ENCODE peak calls at places on chromosomes 5 and 9, in eight cellular contexts. One of them, this sample, is unnamed.

GRCh38 chr9:133340256-133340655 is 4.3 kb upstream of the SURF6 start:
- DNase-seq in PC-9: no peak
- DNase-seq in GM23248: no peak
- DNase-seq in PC-3: no peak
- DNase-seq in fibroblast of lung: no peak
- DNase-seq in neural progenitor cell: no peak
- DNase-seq in hepatocyte: no peak
- DNase-seq in H1: no peak
- DNase-seq in this sample: no peak

GRCh38 chr5:72325566-72326297 is 5.6 kb downstream of the PTCD2 start:
- DNase-seq in PC-9: no peak
- DNase-seq in GM23248: peak; percentile 84
- DNase-seq in PC-3: peak; percentile 51
- DNase-seq in fibroblast of lung: peak; percentile 91
- DNase-seq in neural progenitor cell: no peak
- DNase-seq in hepatocyte: no peak
- DNase-seq in H1: no peak
- DNase-seq in this sample: no peak

GRCh38 chr9:89374176-89374575 is 55.9 kb downstream of the SECISBP2 start:
- DNase-seq in PC-9: no peak
- DNase-seq in GM23248: no peak
- DNase-seq in PC-3: no peak
- DNase-seq in fibroblast of lung: peak; percentile 50
- DNase-seq in neural progenitor cell: no peak
- DNase-seq in hepatocyte: no peak
- DNase-seq in H1: no peak
- DNase-seq in this sample: no peak

GRCh38 chr9:128845186-128845931 is 15.8 kb upstream of the SPOUT1 start:
- DNase-seq in PC-9: no peak
- DNase-seq in GM23248: no peak
- DNase-seq in PC-3: no peak
- DNase-seq in fibroblast of lung: no peak
- DNase-seq in neural progenitor cell: peak; percentile 12
- DNase-seq in hepatocyte: peak; percentile 44
- DNase-seq in H1: no peak
- DNase-seq in this sample: no peak

GRCh38 chr5:170333161-170333909 is 35.8 kb upstream of the LCP2 start:
- DNase-seq in PC-9: no peak
- DNase-seq in GM23248: peak; percentile 35
- DNase-seq in PC-3: no peak
- DNase-seq in fibroblast of lung: no peak
- DNase-seq in neural progenitor cell: peak; percentile 68
- DNase-seq in hepatocyte: no peak
- DNase-seq in H1: no peak
- DNase-seq in this sample: no peak

GRCh38 chr5:92560698-92561361 is 1020.2 kb downstream of the NR2F1-AS1 start:
- DNase-seq in PC-9: no peak
- DNase-seq in GM23248: peak; percentile 82
- DNase-seq in PC-3: peak; percentile 4
- DNase-seq in fibroblast of lung: peak; percentile 93
- DNase-seq in neural progenitor cell: no peak
- DNase-seq in hepatocyte: peak; percentile 11
- DNase-seq in H1: peak; percentile 38
- DNase-seq in this sample: peak; percentile 77

GRCh38 chr9:14277202-14277601 is 36.7 kb downstream of the NFIB start:
- DNase-seq in PC-9: no peak
- DNase-seq in GM23248: peak; percentile 69
- DNase-seq in PC-3: no peak
- DNase-seq in fibroblast of lung: peak; percentile 92
- DNase-seq in neural progenitor cell: no peak
- DNase-seq in hepatocyte: no peak
- DNase-seq in H1: no peak
- DNase-seq in this sample: no peak

GRCh38 chr5:149833116-149833827 is 103.2 kb downstream of the PPARGC1B start:
- DNase-seq in PC-9: no peak
- DNase-seq in GM23248: no peak
- DNase-seq in PC-3: no peak
- DNase-seq in fibroblast of lung: no peak
- DNase-seq in neural progenitor cell: no peak
- DNase-seq in hepatocyte: no peak
- DNase-seq in H1: no peak
- DNase-seq in this sample: no peak

GRCh38 chr5:52943285-52943684 is 45.9 kb upstream of the ITGA2 start:
- DNase-seq in PC-9: no peak
- DNase-seq in GM23248: peak; percentile 36
- DNase-seq in PC-3: peak; percentile 36
- DNase-seq in fibroblast of lung: no peak
- DNase-seq in neural progenitor cell: no peak
- DNase-seq in hepatocyte: no peak
- DNase-seq in H1: no peak
- DNase-seq in this sample: no peak

GRCh38 chr9:37060821-37061220 is 26.8 kb upstream of the PAX5 start:
- DNase-seq in PC-9: no peak
- DNase-seq in GM23248: no peak
- DNase-seq in PC-3: no peak
- DNase-seq in fibroblast of lung: no peak
- DNase-seq in neural progenitor cell: no peak
- DNase-seq in hepatocyte: no peak
- DNase-seq in H1: no peak
- DNase-seq in this sample: no peak

GRCh38 chr5:136034976-136035375 is 6.2 kb downstream of the TGFBI start:
- DNase-seq in PC-9: no peak
- DNase-seq in GM23248: no peak
- DNase-seq in PC-3: no peak
- DNase-seq in fibroblast of lung: no peak
- DNase-seq in neural progenitor cell: no peak
- DNase-seq in hepatocyte: no peak
- DNase-seq in H1: no peak
- DNase-seq in this sample: no peak

GRCh38 chr9:128724744-128725211 is 851 bp upstream of the ZDHHC12 start:
- DNase-seq in PC-9: peak; percentile 78
- DNase-seq in GM23248: peak; percentile 64
- DNase-seq in PC-3: peak; percentile 72
- DNase-seq in fibroblast of lung: peak; percentile 78
- DNase-seq in neural progenitor cell: peak; percentile 90
- DNase-seq in hepatocyte: peak; percentile 71
- DNase-seq in H1: peak; percentile 73
- DNase-seq in this sample: no peak

GRCh38 chr5:159269723-159270122 is 6.6 kb downstream of the UBLCP1 start:
- DNase-seq in PC-9: no peak
- DNase-seq in GM23248: no peak
- DNase-seq in PC-3: no peak
- DNase-seq in fibroblast of lung: no peak
- DNase-seq in neural progenitor cell: no peak
- DNase-seq in hepatocyte: no peak
- DNase-seq in H1: no peak
- DNase-seq in this sample: no peak

GRCh38 chr9:80994892-80995291 is 694.5 kb downstream of the TLE1 start:
- DNase-seq in PC-9: no peak
- DNase-seq in GM23248: peak; percentile 7
- DNase-seq in PC-3: peak; percentile 52
- DNase-seq in fibroblast of lung: peak; percentile 58
- DNase-seq in neural progenitor cell: no peak
- DNase-seq in hepatocyte: no peak
- DNase-seq in H1: no peak
- DNase-seq in this sample: no peak

GRCh38 chr5:40689442-40689841 is 9.7 kb downstream of the PTGER4 start:
- DNase-seq in PC-9: peak; percentile 63
- DNase-seq in GM23248: peak; percentile 96
- DNase-seq in PC-3: peak; percentile 99
- DNase-seq in fibroblast of lung: peak; percentile 96
- DNase-seq in neural progenitor cell: no peak
- DNase-seq in hepatocyte: peak; percentile 68
- DNase-seq in H1: no peak
- DNase-seq in this sample: no peak

GRCh38 chr5:172185096-172185461 is 2.9 kb downstream of the STK10 start:
- DNase-seq in PC-9: no peak
- DNase-seq in GM23248: no peak
- DNase-seq in PC-3: no peak
- DNase-seq in fibroblast of lung: no peak
- DNase-seq in neural progenitor cell: no peak
- DNase-seq in hepatocyte: no peak
- DNase-seq in H1: no peak
- DNase-seq in this sample: no peak

GRCh38 chr5:109739741-109740140 is 50.0 kb downstream of the MAN2A1 start:
- DNase-seq in PC-9: peak; percentile 23
- DNase-seq in GM23248: peak; percentile 15
- DNase-seq in PC-3: peak; percentile 39
- DNase-seq in fibroblast of lung: peak; percentile 73
- DNase-seq in neural progenitor cell: peak; percentile 29
- DNase-seq in hepatocyte: no peak
- DNase-seq in H1: no peak
- DNase-seq in this sample: no peak

GRCh38 chr5:170861855-170862766 is at the start of gene RANBP17:
- DNase-seq in PC-9: peak; percentile 80
- DNase-seq in GM23248: peak; percentile 82
- DNase-seq in PC-3: peak; percentile 32
- DNase-seq in fibroblast of lung: peak; percentile 73
- DNase-seq in neural progenitor cell: peak; percentile 91
- DNase-seq in hepatocyte: peak; percentile 91
- DNase-seq in H1: peak; percentile 64
- DNase-seq in this sample: no peak

GRCh38 chr9:97475079-97475478 is 26.4 kb upstream of the TMOD1 start:
- DNase-seq in PC-9: no peak
- DNase-seq in GM23248: peak; percentile 59
- DNase-seq in PC-3: peak; percentile 39
- DNase-seq in fibroblast of lung: peak; percentile 6
- DNase-seq in neural progenitor cell: no peak
- DNase-seq in hepatocyte: peak; percentile 12
- DNase-seq in H1: no peak
- DNase-seq in this sample: no peak

GRCh38 chr9:68685770-68686169 is 19.3 kb upstream of the PIP5K1B start:
- DNase-seq in PC-9: no peak
- DNase-seq in GM23248: peak; percentile 10
- DNase-seq in PC-3: peak; percentile 51
- DNase-seq in fibroblast of lung: no peak
- DNase-seq in neural progenitor cell: peak; percentile 20
- DNase-seq in hepatocyte: no peak
- DNase-seq in H1: no peak
- DNase-seq in this sample: no peak

GRCh38 chr9:134316444-134317160 is 9.7 kb upstream of the RXRA start:
- DNase-seq in PC-9: no peak
- DNase-seq in GM23248: peak; percentile 67
- DNase-seq in PC-3: no peak
- DNase-seq in fibroblast of lung: peak; percentile 83
- DNase-seq in neural progenitor cell: no peak
- DNase-seq in hepatocyte: no peak
- DNase-seq in H1: no peak
- DNase-seq in this sample: no peak

GRCh38 chr9:96021616-96022444 is 146.3 kb downstream of the ERCC6L2 start:
- DNase-seq in PC-9: no peak
- DNase-seq in GM23248: no peak
- DNase-seq in PC-3: no peak
- DNase-seq in fibroblast of lung: no peak
- DNase-seq in neural progenitor cell: peak; percentile 52
- DNase-seq in hepatocyte: no peak
- DNase-seq in H1: no peak
- DNase-seq in this sample: no peak

GRCh38 chr9:96020300-96020821 is 144.9 kb downstream of the ERCC6L2 start:
- DNase-seq in PC-9: no peak
- DNase-seq in GM23248: no peak
- DNase-seq in PC-3: no peak
- DNase-seq in fibroblast of lung: no peak
- DNase-seq in neural progenitor cell: peak; percentile 44
- DNase-seq in hepatocyte: no peak
- DNase-seq in H1: no peak
- DNase-seq in this sample: no peak

GRCh38 chr9:96025995-96026572 is 150.6 kb downstream of the ERCC6L2 start:
- DNase-seq in PC-9: no peak
- DNase-seq in GM23248: no peak
- DNase-seq in PC-3: no peak
- DNase-seq in fibroblast of lung: no peak
- DNase-seq in neural progenitor cell: peak; percentile 79
- DNase-seq in hepatocyte: peak; percentile 29
- DNase-seq in H1: peak; percentile 66
- DNase-seq in this sample: no peak

GRCh38 chr9:96020822-96021615 is 145.5 kb downstream of the ERCC6L2 start:
- DNase-seq in PC-9: no peak
- DNase-seq in GM23248: peak; percentile 55
- DNase-seq in PC-3: no peak
- DNase-seq in fibroblast of lung: no peak
- DNase-seq in neural progenitor cell: peak; percentile 64
- DNase-seq in hepatocyte: peak; percentile 50
- DNase-seq in H1: no peak
- DNase-seq in this sample: no peak

GRCh38 chr9:96022445-96023031 is 147.0 kb downstream of the ERCC6L2 start:
- DNase-seq in PC-9: no peak
- DNase-seq in GM23248: no peak
- DNase-seq in PC-3: no peak
- DNase-seq in fibroblast of lung: no peak
- DNase-seq in neural progenitor cell: peak; percentile 71
- DNase-seq in hepatocyte: no peak
- DNase-seq in H1: peak; percentile 31
- DNase-seq in this sample: no peak
- TF ChIP-seq EZH2 in PC-9: no peak
- TF ChIP-seq EZH2 in GM23248: no peak
- TF ChIP-seq EZH2 in PC-3: no peak
- TF ChIP-seq EZH2 in fibroblast of lung: peak; percentile 76
- TF ChIP-seq EZH2 in neural progenitor cell: no peak
- TF ChIP-seq EZH2 in hepatocyte: peak; percentile 69
- TF ChIP-seq EZH2 in H1: peak; percentile 4
- TF ChIP-seq EZH2 in this sample: no peak

GRCh38 chr9:32978051-32978450 is 23.4 kb downstream of the APTX start:
- DNase-seq in PC-9: no peak
- DNase-seq in GM23248: no peak
- DNase-seq in PC-3: no peak
- DNase-seq in fibroblast of lung: no peak
- DNase-seq in neural progenitor cell: no peak
- DNase-seq in hepatocyte: no peak
- DNase-seq in H1: no peak
- DNase-seq in this sample: no peak
- H3K9me3 ChIP-seq in PC-9: no peaks in the 10 kb centered on the region
- H3K9me3 ChIP-seq in GM23248: no peaks in the 10 kb centered on the region
- H3K9me3 ChIP-seq in PC-3: no peaks in the 10 kb centered on the region
- H3K9me3 ChIP-seq in fibroblast of lung: no peaks in the 10 kb centered on the region
- H3K9me3 ChIP-seq in neural progenitor cell: no peaks in the 10 kb centered on the region
- H3K9me3 ChIP-seq in hepatocyte: no peaks in the 10 kb centered on the region
- H3K9me3 ChIP-seq in H1: no peaks in the 10 kb centered on the region
- H3K9me3 ChIP-seq in this sample: no peaks in the 10 kb centered on the region

GRCh38 chr5:174720612-174721521 is 3.5 kb upstream of the MSX2 start:
- DNase-seq in PC-9: no peak
- DNase-seq in GM23248: peak; percentile 25
- DNase-seq in PC-3: no peak
- DNase-seq in fibroblast of lung: peak; percentile 20
- DNase-seq in neural progenitor cell: peak; percentile 94
- DNase-seq in hepatocyte: peak; percentile 67
- DNase-seq in H1: no peak
- DNase-seq in this sample: no peak
- TF ChIP-seq EZH2 in PC-9: no peak
- TF ChIP-seq EZH2 in GM23248: peak; percentile 88
- TF ChIP-seq EZH2 in PC-3: no peak
- TF ChIP-seq EZH2 in fibroblast of lung: peak; percentile 73
- TF ChIP-seq EZH2 in neural progenitor cell: no peak
- TF ChIP-seq EZH2 in hepatocyte: peak; percentile 67
- TF ChIP-seq EZH2 in H1: peak; percentile 52
- TF ChIP-seq EZH2 in this sample: no peak

DNA sequence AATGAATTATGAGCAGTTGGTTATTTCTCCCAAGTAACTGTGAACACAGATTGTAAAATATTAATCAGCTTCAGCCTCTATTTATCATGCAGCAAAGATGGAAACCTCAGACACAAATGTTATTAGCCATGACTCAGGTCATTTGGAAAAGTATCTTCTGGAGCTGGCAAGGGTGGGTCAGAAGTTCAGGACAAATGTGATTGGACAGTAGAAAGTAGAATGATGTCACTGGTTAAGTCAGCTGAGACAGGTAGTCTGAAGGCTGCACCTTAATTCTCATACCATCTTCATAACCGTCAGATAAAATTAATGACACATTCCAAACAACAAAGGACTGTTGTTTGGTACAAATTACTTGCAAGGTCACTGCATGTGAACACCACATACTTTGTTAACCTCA is 140.2 kb downstream of the EMB start:
- DNase-seq in PC-9: no peak
- DNase-seq in GM23248: no peak
- DNase-seq in PC-3: peak; percentile 35
- DNase-seq in fibroblast of lung: no peak
- DNase-seq in neural progenitor cell: no peak
- DNase-seq in hepatocyte: no peak
- DNase-seq in H1: no peak
- DNase-seq in this sample: no peak
- H3K9me3 ChIP-seq in PC-9: peaks cover 4% of the 10 kb centered on the region
- H3K9me3 ChIP-seq in GM23248: no peaks in the 10 kb centered on the region
- H3K9me3 ChIP-seq in PC-3: no peaks in the 10 kb centered on the region
- H3K9me3 ChIP-seq in fibroblast of lung: no peaks in the 10 kb centered on the region
- H3K9me3 ChIP-seq in neural progenitor cell: peaks cover 36% of the 10 kb centered on the region
- H3K9me3 ChIP-seq in hepatocyte: no peaks in the 10 kb centered on the region
- H3K9me3 ChIP-seq in H1: peaks cover 33% of the 10 kb centered on the region
- H3K9me3 ChIP-seq in this sample: no peaks in the 10 kb centered on the region

This sample was measured in SK-N-MC.